ENCODE peak calls at places on chromosomes 3 and 15, in eight cellular contexts. C is Daoy; Y is brain microvascular endothelial cell; I is NAMALWA; B is stimulated activated CD4-positive, alpha-beta T cell treated with anti-CD3 and anti-CD28 coated beads, Interleukin-12 subunit alpha, Interleukin-12 subunit beta, amount 100 ng/mL, for 48 hours; R is BJ; W is GM03348; V is NCI-H1105 treated with DMSO at 0.1 percent for 48 hours. M is an unnamed sample.

GRCh38 chr3:13262493-13263211 is 157.5 kb downstream of the NUP210 start:
- DNase-seq in C (no peak), Y (no peak), I (no peak), B (no peak), R (no peak), W (no peak), V (no peak), M (no peak)

GRCh38 chr3:113409676-113410075 is 31.6 kb downstream of the CFAP44 start:
- DNase-seq in C (no peak), Y (no peak), I (peak), B (no peak), R (no peak), W (no peak), V (no peak), M (no peak)

GRCh38 chr15:49155834-49156627 is 632 bp upstream of the COPS2 start:
- DNase-seq in C (peak), Y (peak), I (no peak), B (no peak), R (no peak), W (peak), V (no peak), M (no peak)

GRCh38 chr3:133754973-133755828 is 9.0 kb downstream of the TF start:
- DNase-seq in C (no peak), Y (no peak), I (no peak), B (no peak), R (no peak), W (no peak), V (no peak), M (no peak)

GRCh38 chr15:35827156-35827555 is 281.2 kb upstream of the DPH6 start:
- DNase-seq in C (no peak), Y (peak), I (no peak), B (no peak), R (no peak), W (no peak), V (no peak), M (peak)

GRCh38 chr15:64426845-64427465 is 33.4 kb upstream of the ZNF609 start:
- DNase-seq in C (no peak), Y (no peak), I (no peak), B (no peak), R (no peak), W (peak), V (peak), M (no peak)

GRCh38 chr3:184645304-184645703 is 66.6 kb downstream of the MAGEF1 start:
- DNase-seq in C (peak), Y (no peak), I (no peak), B (no peak), R (no peak), W (no peak), V (peak), M (no peak)

GRCh38 chr3:65831733-65832425 is 206.8 kb downstream of the MAGI1 start:
- DNase-seq in C (peak), Y (no peak), I (no peak), B (no peak), R (peak), W (peak), V (no peak), M (no peak)

GRCh38 chr3:195003006-195003892 is 267.7 kb downstream of the XXYLT1 start:
- DNase-seq in C (no peak), Y (no peak), I (peak), B (no peak), R (no peak), W (peak), V (no peak), M (no peak)

GRCh38 chr3:100578646-100579045 is 30.8 kb upstream of the ADGRG7 start:
- DNase-seq in C (no peak), Y (no peak), I (no peak), B (no peak), R (no peak), W (no peak), V (no peak), M (no peak)

GRCh38 chr15:79204886-79205285 is 77.6 kb upstream of the ANKRD34C start:
- DNase-seq in C (no peak), Y (no peak), I (no peak), B (no peak), R (no peak), W (no peak), V (no peak), M (no peak)

GRCh38 chr15:47618216-47618615 is 99.1 kb upstream of the SEMA6D start:
- DNase-seq in C (no peak), Y (no peak), I (no peak), B (no peak), R (no peak), W (no peak), V (no peak), M (no peak)

GRCh38 chr3:140238646-140239314 is 303.8 kb downstream of the CLSTN2 start:
- DNase-seq in C (no peak), Y (no peak), I (no peak), B (no peak), R (peak), W (no peak), V (no peak), M (no peak)

GRCh38 chr15:29765234-29765841 is 56.9 kb downstream of the TJP1 start:
- DNase-seq in C (no peak), Y (no peak), I (no peak), B (no peak), R (no peak), W (no peak), V (no peak), M (no peak)

GRCh38 chr3:133475245-133476010 is 75.6 kb downstream of the BFSP2 start:
- DNase-seq in C (no peak), Y (no peak), I (peak), B (no peak), R (no peak), W (no peak), V (no peak), M (no peak)

GRCh38 chr15:71080705-71081104 is 34.6 kb upstream of the THSD4 start:
- DNase-seq in C (peak), Y (peak), I (no peak), B (no peak), R (peak), W (peak), V (no peak), M (no peak)

GRCh38 chr15:98955331-98955730 is 52.3 kb downstream of the PGPEP1L start:
- DNase-seq in C (no peak), Y (no peak), I (no peak), B (no peak), R (no peak), W (no peak), V (no peak), M (no peak)

GRCh38 chr15:84755736-84756527 is 7.5 kb downstream of the ZNF592 start:
- DNase-seq in C (no peak), Y (no peak), I (no peak), B (no peak), R (no peak), W (no peak), V (no peak), M (no peak)

GRCh38 chr3:32813180-32813579 is 4.6 kb upstream of the TRIM71 start:
- DNase-seq in C (no peak), Y (no peak), I (no peak), B (no peak), R (no peak), W (no peak), V (no peak), M (no peak)

GRCh38 chr3:46214751-46215352 is 6.7 kb upstream of the CCR1 start:
- DNase-seq in C (no peak), Y (no peak), I (peak), B (no peak), R (no peak), W (no peak), V (peak), M (no peak)

GRCh38 chr15:62758126-62758951 is 284.2 kb upstream of the TPM1 start:
- DNase-seq in C (peak), Y (peak), I (no peak), B (no peak), R (peak), W (peak), V (no peak), M (no peak)

M was measured in pulmonary artery endothelial cell.